ENCODE peak calls at places on chromosomes 4 and X, in nine cellular contexts. One of them, this sample, is unnamed.

GRCh38 chrX:154409222-154409871 is at the start of gene DNASE1L1:
- DNase-seq in CD4-positive, CD25-positive, alpha-beta regulatory T cell: no peak
- DNase-seq in fibroblast of lung: peak; percentile 78
- DNase-seq in uterus: peak; percentile 79
- DNase-seq in BE2C: peak; percentile 94
- DNase-seq in keratinocyte: no peak
- DNase-seq in OCI-LY7: no peak
- DNase-seq in upper lobe of right lung: peak; percentile 92
- DNase-seq in adrenal gland: peak; percentile 94
- DNase-seq in this sample: no peak

GRCh38 chr4:102299708-102300107 is 45.6 kb downstream of the SLC39A8 start:
- DNase-seq in OCI-LY7: peak; percentile 56
- DNase-seq in BE2C: peak; percentile 38
- DNase-seq in fibroblast of lung: peak; percentile 20
- DNase-seq in upper lobe of right lung: no peak
- DNase-seq in CD4-positive, CD25-positive, alpha-beta regulatory T cell: peak; percentile 56
- DNase-seq in keratinocyte: peak; percentile 4
- DNase-seq in adrenal gland: no peak
- DNase-seq in uterus: no peak
- DNase-seq in this sample: no peak

GRCh38 chrX:138638996-138639395 is 72.5 kb downstream of the FGF13 start:
- DNase-seq in upper lobe of right lung: no peak
- DNase-seq in OCI-LY7: no peak
- DNase-seq in CD4-positive, CD25-positive, alpha-beta regulatory T cell: no peak
- DNase-seq in adrenal gland: no peak
- DNase-seq in keratinocyte: no peak
- DNase-seq in BE2C: no peak
- DNase-seq in fibroblast of lung: no peak
- DNase-seq in uterus: no peak
- DNase-seq in this sample: no peak

GRCh38 chrX:12610079-12610478 is 181.1 kb upstream of the PRPS2 start:
- DNase-seq in keratinocyte: peak; percentile 95
- DNase-seq in BE2C: no peak
- DNase-seq in OCI-LY7: no peak
- DNase-seq in uterus: no peak
- DNase-seq in fibroblast of lung: peak; percentile 21
- DNase-seq in upper lobe of right lung: no peak
- DNase-seq in adrenal gland: no peak
- DNase-seq in CD4-positive, CD25-positive, alpha-beta regulatory T cell: no peak
- DNase-seq in this sample: no peak

GRCh38 chr4:176259330-176260090 is 9.5 kb downstream of the ASB5 start:
- DNase-seq in adrenal gland: no peak
- DNase-seq in BE2C: no peak
- DNase-seq in OCI-LY7: no peak
- DNase-seq in uterus: no peak
- DNase-seq in keratinocyte: no peak
- DNase-seq in fibroblast of lung: peak; percentile 73
- DNase-seq in upper lobe of right lung: no peak
- DNase-seq in CD4-positive, CD25-positive, alpha-beta regulatory T cell: no peak
- DNase-seq in this sample: no peak

GRCh38 chr4:67198757-67199156 is 346.5 kb downstream of the CENPC start:
- DNase-seq in BE2C: no peak
- DNase-seq in fibroblast of lung: no peak
- DNase-seq in CD4-positive, CD25-positive, alpha-beta regulatory T cell: no peak
- DNase-seq in uterus: no peak
- DNase-seq in upper lobe of right lung: no peak
- DNase-seq in adrenal gland: no peak
- DNase-seq in OCI-LY7: peak; percentile 4
- DNase-seq in keratinocyte: no peak
- DNase-seq in this sample: no peak

GRCh38 chr4:7970031-7970946 is 30.6 kb upstream of the AFAP1 start:
- DNase-seq in keratinocyte: no peak
- DNase-seq in fibroblast of lung: no peak
- DNase-seq in upper lobe of right lung: no peak
- DNase-seq in uterus: no peak
- DNase-seq in BE2C: no peak
- DNase-seq in adrenal gland: no peak
- DNase-seq in CD4-positive, CD25-positive, alpha-beta regulatory T cell: peak; percentile 69
- DNase-seq in OCI-LY7: no peak
- DNase-seq in this sample: peak; percentile 66

GRCh38 chr4:142818009-142818408 is 28.1 kb downstream of the INPP4B start:
- DNase-seq in upper lobe of right lung: no peak
- DNase-seq in adrenal gland: no peak
- DNase-seq in BE2C: no peak
- DNase-seq in fibroblast of lung: peak; percentile 40
- DNase-seq in CD4-positive, CD25-positive, alpha-beta regulatory T cell: no peak
- DNase-seq in keratinocyte: no peak
- DNase-seq in uterus: no peak
- DNase-seq in OCI-LY7: no peak
- DNase-seq in this sample: no peak

GRCh38 chr4:139740531-139741041 is 75.0 kb downstream of the MGST2 start:
- DNase-seq in BE2C: peak; percentile 80
- DNase-seq in adrenal gland: peak; percentile 84
- DNase-seq in keratinocyte: peak; percentile 15
- DNase-seq in upper lobe of right lung: peak; percentile 74
- DNase-seq in fibroblast of lung: peak; percentile 98
- DNase-seq in uterus: peak; percentile 63
- DNase-seq in OCI-LY7: no peak
- DNase-seq in CD4-positive, CD25-positive, alpha-beta regulatory T cell: no peak
- DNase-seq in this sample: no peak

GRCh38 chrX:69216446-69216845 is 51.2 kb upstream of the PJA1 start:
- DNase-seq in OCI-LY7: no peak
- DNase-seq in keratinocyte: no peak
- DNase-seq in CD4-positive, CD25-positive, alpha-beta regulatory T cell: no peak
- DNase-seq in adrenal gland: no peak
- DNase-seq in fibroblast of lung: no peak
- DNase-seq in uterus: no peak
- DNase-seq in BE2C: no peak
- DNase-seq in upper lobe of right lung: no peak
- DNase-seq in this sample: no peak
- H3K4me1 ChIP-seq in OCI-LY7: no peaks in the 10 kb centered on the region
- H3K4me1 ChIP-seq in keratinocyte: no peaks in the 10 kb centered on the region
- H3K4me1 ChIP-seq in CD4-positive, CD25-positive, alpha-beta regulatory T cell: no peaks in the 10 kb centered on the region
- H3K4me1 ChIP-seq in adrenal gland: no peaks in the 10 kb centered on the region
- H3K4me1 ChIP-seq in fibroblast of lung: no peaks in the 10 kb centered on the region
- H3K4me1 ChIP-seq in uterus: no peaks in the 10 kb centered on the region
- H3K4me1 ChIP-seq in BE2C: no peaks in the 10 kb centered on the region
- H3K4me1 ChIP-seq in upper lobe of right lung: no peaks in the 10 kb centered on the region
- H3K4me1 ChIP-seq in this sample: no peaks in the 10 kb centered on the region

GRCh38 chr4:99082192-99082591 is 6.4 kb downstream of the ADH5 start:
- DNase-seq in OCI-LY7: no peak
- DNase-seq in keratinocyte: no peak
- DNase-seq in uterus: no peak
- DNase-seq in adrenal gland: no peak
- DNase-seq in fibroblast of lung: no peak
- DNase-seq in upper lobe of right lung: no peak
- DNase-seq in BE2C: no peak
- DNase-seq in CD4-positive, CD25-positive, alpha-beta regulatory T cell: no peak
- DNase-seq in this sample: no peak
- H3K36me3 ChIP-seq in OCI-LY7: peaks cover 83% of the 10 kb centered on the region
- H3K36me3 ChIP-seq in keratinocyte: peaks cover 37% of the 10 kb centered on the region
- H3K36me3 ChIP-seq in uterus: no peaks in the 10 kb centered on the region
- H3K36me3 ChIP-seq in adrenal gland: peaks cover 66% of the 10 kb centered on the region
- H3K36me3 ChIP-seq in fibroblast of lung: peaks cover 11% of the 10 kb centered on the region
- H3K36me3 ChIP-seq in upper lobe of right lung: peaks cover 86% of the 10 kb centered on the region
- H3K36me3 ChIP-seq in BE2C: peaks cover 69% of the 10 kb centered on the region
- H3K36me3 ChIP-seq in CD4-positive, CD25-positive, alpha-beta regulatory T cell: peaks cover 76% of the 10 kb centered on the region
- H3K36me3 ChIP-seq in this sample: peaks cover 59% of the 10 kb centered on the region

GRCh38 chr4:153014460-153014859 is 78.3 kb downstream of the FHDC1 start:
- DNase-seq in upper lobe of right lung: no peak
- DNase-seq in CD4-positive, CD25-positive, alpha-beta regulatory T cell: no peak
- DNase-seq in adrenal gland: no peak
- DNase-seq in BE2C: no peak
- DNase-seq in fibroblast of lung: no peak
- DNase-seq in OCI-LY7: no peak
- DNase-seq in uterus: no peak
- DNase-seq in keratinocyte: no peak
- DNase-seq in this sample: no peak
- H3K4me1 ChIP-seq in upper lobe of right lung: no peaks in the 10 kb centered on the region
- H3K4me1 ChIP-seq in CD4-positive, CD25-positive, alpha-beta regulatory T cell: no peaks in the 10 kb centered on the region
- H3K4me1 ChIP-seq in adrenal gland: no peaks in the 10 kb centered on the region
- H3K4me1 ChIP-seq in BE2C: no peaks in the 10 kb centered on the region
- H3K4me1 ChIP-seq in fibroblast of lung: peaks cover 2% of the 10 kb centered on the region
- H3K4me1 ChIP-seq in OCI-LY7: no peaks in the 10 kb centered on the region
- H3K4me1 ChIP-seq in uterus: no peaks in the 10 kb centered on the region
- H3K4me1 ChIP-seq in keratinocyte: peaks cover 3% of the 10 kb centered on the region
- H3K4me1 ChIP-seq in this sample: no peaks in the 10 kb centered on the region

GRCh38 chr4:73099143-73099542 is 29.6 kb upstream of the COX18 start:
- DNase-seq in fibroblast of lung: no peak
- DNase-seq in uterus: no peak
- DNase-seq in CD4-positive, CD25-positive, alpha-beta regulatory T cell: no peak
- DNase-seq in keratinocyte: no peak
- DNase-seq in BE2C: no peak
- DNase-seq in adrenal gland: no peak
- DNase-seq in OCI-LY7: no peak
- DNase-seq in upper lobe of right lung: no peak
- DNase-seq in this sample: no peak
- H3K36me3 ChIP-seq in fibroblast of lung: peaks cover 14% of the 10 kb centered on the region
- H3K36me3 ChIP-seq in uterus: no peaks in the 10 kb centered on the region
- H3K36me3 ChIP-seq in CD4-positive, CD25-positive, alpha-beta regulatory T cell: peaks cover 60% of the 10 kb centered on the region
- H3K36me3 ChIP-seq in keratinocyte: peaks cover 8% of the 10 kb centered on the region
- H3K36me3 ChIP-seq in BE2C: peaks cover 71% of the 10 kb centered on the region
- H3K36me3 ChIP-seq in adrenal gland: peaks cover 69% of the 10 kb centered on the region
- H3K36me3 ChIP-seq in OCI-LY7: peaks cover 92% of the 10 kb centered on the region
- H3K36me3 ChIP-seq in upper lobe of right lung: peaks cover 76% of the 10 kb centered on the region
- H3K36me3 ChIP-seq in this sample: peaks cover 13% of the 10 kb centered on the region

GRCh38 chr4:184409911-184410692 is 64.2 kb downstream of the IRF2 start:
- DNase-seq in uterus: no peak
- DNase-seq in CD4-positive, CD25-positive, alpha-beta regulatory T cell: peak; percentile 74
- DNase-seq in fibroblast of lung: no peak
- DNase-seq in upper lobe of right lung: no peak
- DNase-seq in adrenal gland: no peak
- DNase-seq in OCI-LY7: peak; percentile 51
- DNase-seq in BE2C: no peak
- DNase-seq in keratinocyte: no peak
- DNase-seq in this sample: peak; percentile 38

GRCh38 chr4:184406915-184407314 is 67.4 kb downstream of the IRF2 start:
- DNase-seq in keratinocyte: no peak
- DNase-seq in BE2C: no peak
- DNase-seq in adrenal gland: no peak
- DNase-seq in upper lobe of right lung: no peak
- DNase-seq in fibroblast of lung: no peak
- DNase-seq in CD4-positive, CD25-positive, alpha-beta regulatory T cell: no peak
- DNase-seq in uterus: peak; percentile 36
- DNase-seq in OCI-LY7: peak; percentile 21
- DNase-seq in this sample: no peak

GRCh38 chr4:184408021-184408710 is 66.2 kb downstream of the IRF2 start:
- DNase-seq in BE2C: no peak
- DNase-seq in keratinocyte: no peak
- DNase-seq in adrenal gland: no peak
- DNase-seq in upper lobe of right lung: no peak
- DNase-seq in OCI-LY7: no peak
- DNase-seq in fibroblast of lung: peak; percentile 75
- DNase-seq in CD4-positive, CD25-positive, alpha-beta regulatory T cell: no peak
- DNase-seq in uterus: no peak
- DNase-seq in this sample: no peak

GRCh38 chr4:184409502-184409901 is 64.8 kb downstream of the IRF2 start:
- DNase-seq in adrenal gland: no peak
- DNase-seq in upper lobe of right lung: no peak
- DNase-seq in CD4-positive, CD25-positive, alpha-beta regulatory T cell: no peak
- DNase-seq in fibroblast of lung: no peak
- DNase-seq in keratinocyte: no peak
- DNase-seq in uterus: no peak
- DNase-seq in OCI-LY7: no peak
- DNase-seq in BE2C: no peak
- DNase-seq in this sample: no peak

DNA sequence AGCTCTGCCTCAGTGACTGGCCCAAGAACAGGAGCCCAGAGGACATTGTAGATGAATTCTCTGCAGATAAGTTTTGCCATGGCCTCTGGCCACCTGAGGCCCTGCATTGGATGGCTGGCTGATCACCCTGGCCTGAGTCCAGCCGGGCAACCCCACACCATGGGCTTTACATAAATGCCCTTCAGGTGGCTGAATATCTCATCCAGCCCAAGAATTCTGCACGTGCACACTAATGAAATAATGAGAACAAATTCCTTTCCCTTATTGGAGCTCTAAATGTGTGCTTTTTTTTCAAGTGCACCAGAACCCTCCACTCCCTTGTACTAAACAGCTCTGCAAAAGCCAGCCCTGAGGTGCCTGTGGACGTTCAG is 65.7 kb downstream of the IRF2 start:
- DNase-seq in fibroblast of lung: no peak
- DNase-seq in OCI-LY7: no peak
- DNase-seq in CD4-positive, CD25-positive, alpha-beta regulatory T cell: no peak
- DNase-seq in keratinocyte: no peak
- DNase-seq in uterus: no peak
- DNase-seq in upper lobe of right lung: no peak
- DNase-seq in adrenal gland: no peak
- DNase-seq in BE2C: no peak
- DNase-seq in this sample: no peak
- H3K4me1 ChIP-seq in fibroblast of lung: peaks cover 6% of the 10 kb centered on the region
- H3K4me1 ChIP-seq in OCI-LY7: peaks cover 37% of the 10 kb centered on the region
- H3K4me1 ChIP-seq in CD4-positive, CD25-positive, alpha-beta regulatory T cell: peaks cover 42% of the 10 kb centered on the region
- H3K4me1 ChIP-seq in keratinocyte: peaks cover 26% of the 10 kb centered on the region
- H3K4me1 ChIP-seq in uterus: no peaks in the 10 kb centered on the region
- H3K4me1 ChIP-seq in upper lobe of right lung: peaks cover 32% of the 10 kb centered on the region
- H3K4me1 ChIP-seq in adrenal gland: peaks cover 47% of the 10 kb centered on the region
- H3K4me1 ChIP-seq in BE2C: no peaks in the 10 kb centered on the region
- H3K4me1 ChIP-seq in this sample: peaks cover 30% of the 10 kb centered on the region

DNA sequence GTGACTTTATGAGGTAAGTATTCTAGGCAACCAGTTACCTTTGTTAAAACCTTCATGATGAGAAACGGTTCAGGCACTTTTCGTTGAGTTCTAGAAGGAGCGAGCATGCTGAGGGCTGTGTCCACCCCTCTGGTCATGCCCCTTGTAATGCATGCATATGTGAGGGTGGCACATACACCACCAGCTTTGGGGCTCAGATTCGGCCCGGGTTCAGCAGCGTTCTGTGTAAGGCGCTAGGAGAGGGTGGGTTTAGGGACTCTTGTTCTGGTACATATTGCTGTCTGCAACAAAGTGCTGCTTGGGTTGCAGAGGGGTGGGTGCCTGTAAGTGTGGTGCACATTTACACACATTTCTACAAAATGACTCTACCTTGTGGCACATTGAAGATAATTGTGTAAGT is 54.5 kb downstream of the NOP14 start:
- DNase-seq in BE2C: no peak
- DNase-seq in uterus: no peak
- DNase-seq in OCI-LY7: no peak
- DNase-seq in upper lobe of right lung: no peak
- DNase-seq in fibroblast of lung: no peak
- DNase-seq in keratinocyte: no peak
- DNase-seq in CD4-positive, CD25-positive, alpha-beta regulatory T cell: no peak
- DNase-seq in adrenal gland: no peak
- DNase-seq in this sample: no peak
- H3K36me3 ChIP-seq in BE2C: peaks cover 62% of the 10 kb centered on the region
- H3K36me3 ChIP-seq in uterus: no peaks in the 10 kb centered on the region
- H3K36me3 ChIP-seq in OCI-LY7: peaks cover 35% of the 10 kb centered on the region
- H3K36me3 ChIP-seq in upper lobe of right lung: peaks cover 96% of the 10 kb centered on the region
- H3K36me3 ChIP-seq in fibroblast of lung: peaks cover 11% of the 10 kb centered on the region
- H3K36me3 ChIP-seq in keratinocyte: peaks cover 51% of the 10 kb centered on the region
- H3K36me3 ChIP-seq in CD4-positive, CD25-positive, alpha-beta regulatory T cell: peaks cover 86% of the 10 kb centered on the region
- H3K36me3 ChIP-seq in adrenal gland: peaks cover 86% of the 10 kb centered on the region
- H3K36me3 ChIP-seq in this sample: peaks cover 62% of the 10 kb centered on the region

GRCh38 chr4:184455299-184455698 is 19.1 kb downstream of the IRF2 start:
- DNase-seq in keratinocyte: no peak
- DNase-seq in CD4-positive, CD25-positive, alpha-beta regulatory T cell: no peak
- DNase-seq in BE2C: no peak
- DNase-seq in fibroblast of lung: no peak
- DNase-seq in uterus: no peak
- DNase-seq in upper lobe of right lung: no peak
- DNase-seq in OCI-LY7: no peak
- DNase-seq in adrenal gland: no peak
- DNase-seq in this sample: no peak
- H3K4me1 ChIP-seq in keratinocyte: peaks cover 27% of the 10 kb centered on the region
- H3K4me1 ChIP-seq in CD4-positive, CD25-positive, alpha-beta regulatory T cell: peaks cover 39% of the 10 kb centered on the region
- H3K4me1 ChIP-seq in BE2C: peaks cover 13% of the 10 kb centered on the region
- H3K4me1 ChIP-seq in fibroblast of lung: peaks cover 25% of the 10 kb centered on the region
- H3K4me1 ChIP-seq in uterus: peaks cover 17% of the 10 kb centered on the region
- H3K4me1 ChIP-seq in upper lobe of right lung: peaks cover 43% of the 10 kb centered on the region
- H3K4me1 ChIP-seq in OCI-LY7: peaks cover 72% of the 10 kb centered on the region
- H3K4me1 ChIP-seq in adrenal gland: peaks cover 61% of the 10 kb centered on the region
- H3K4me1 ChIP-seq in this sample: peaks cover 77% of the 10 kb centered on the region

GRCh38 chr4:86718152-86718551 is 124.0 kb downstream of the PTPN13 start:
- DNase-seq in BE2C: no peak
- DNase-seq in keratinocyte: no peak
- DNase-seq in fibroblast of lung: no peak
- DNase-seq in upper lobe of right lung: no peak
- DNase-seq in uterus: no peak
- DNase-seq in adrenal gland: no peak
- DNase-seq in OCI-LY7: no peak
- DNase-seq in CD4-positive, CD25-positive, alpha-beta regulatory T cell: no peak
- DNase-seq in this sample: no peak
- H3K36me3 ChIP-seq in BE2C: peaks cover 3% of the 10 kb centered on the region
- H3K36me3 ChIP-seq in keratinocyte: peaks cover 4% of the 10 kb centered on the region
- H3K36me3 ChIP-seq in fibroblast of lung: peaks cover 1% of the 10 kb centered on the region
- H3K36me3 ChIP-seq in upper lobe of right lung: peaks cover 19% of the 10 kb centered on the region
- H3K36me3 ChIP-seq in uterus: no peaks in the 10 kb centered on the region
- H3K36me3 ChIP-seq in adrenal gland: no peaks in the 10 kb centered on the region
- H3K36me3 ChIP-seq in OCI-LY7: no peaks in the 10 kb centered on the region
- H3K36me3 ChIP-seq in CD4-positive, CD25-positive, alpha-beta regulatory T cell: no peaks in the 10 kb centered on the region
- H3K36me3 ChIP-seq in this sample: no peaks in the 10 kb centered on the region